ENCODE peak calls at places on chromosomes 3 and 15, in six cellular contexts. S is heart right ventricle, A is fibroblast of lung, U is kidney epithelial cell, I is astrocyte of the spinal cord, O is RWPE1. W is an unnamed sample.
A peak's percentile ranks its signal among the peaks of the same experiment; 100 is the strongest.

GRCh38 chr3:50617096-50617791 is at the start of gene MAPKAPK3:
- DNase-seq in U (no peak), I (no peak), S (peak; percentile 62), A (no peak), O (no peak), W (peak; percentile 36)

GRCh38 chr3:171088984-171089754 is 62.6 kb upstream of the SLC2A2 start:
- DNase-seq in I (peak; percentile 88), U (peak; percentile 68), A (peak; percentile 80), S (no peak), O (peak; percentile 48), W (peak; percentile 63)

GRCh38 chr15:96346409-96346808 is 15.9 kb downstream of the NR2F2 start:
- DNase-seq in I (peak; percentile 34), U (no peak), O (no peak), A (peak; percentile 45), S (no peak), W (no peak)

GRCh38 chr3:68088216-68088615 is 433.8 kb upstream of the SUCLG2 start:
- DNase-seq in S (no peak), A (no peak), I (no peak), O (no peak), U (no peak), W (no peak)

GRCh38 chr3:52773361-52774065 is 2.8 kb upstream of the NEK4 start:
- DNase-seq in I (no peak), O (no peak), U (no peak), A (no peak), S (no peak), W (no peak)

GRCh38 chr15:101022306-101022705 is 103.1 kb downstream of the LRRK1 start:
- DNase-seq in O (no peak), I (no peak), A (no peak), U (no peak), S (no peak), W (no peak)

GRCh38 chr3:40719660-40720287 is 195.0 kb downstream of the ZNF621 start:
- DNase-seq in U (no peak), I (no peak), O (peak; percentile 32), S (no peak), A (no peak), W (peak; percentile 83)

GRCh38 chr3:146274833-146275232 is 23.9 kb upstream of the PLSCR4 start:
- DNase-seq in I (peak; percentile 83), O (no peak), U (no peak), A (peak; percentile 94), S (no peak), W (no peak)

GRCh38 chr15:99123706-99124451 is 19.0 kb downstream of the SYNM start:
- DNase-seq in U (peak; percentile 96), I (peak; percentile 98), S (peak; percentile 82), A (peak; percentile 96), O (peak; percentile 90), W (peak; percentile 95)

GRCh38 chr15:62026707-62027565 is 33.3 kb downstream of the VPS13C start:
- DNase-seq in O (no peak), U (no peak), I (no peak), S (no peak), A (no peak), W (no peak)

GRCh38 chr15:55897560-55898336 is 95.7 kb downstream of the NEDD4 start:
- DNase-seq in O (peak; percentile 89), I (peak; percentile 52), S (peak; percentile 29), A (peak; percentile 65), U (no peak), W (peak; percentile 87)

GRCh38 chr3:191254098-191254873 is 55.2 kb downstream of the OSTN start:
- DNase-seq in A (peak; percentile 22), S (no peak), I (no peak), O (no peak), U (no peak), W (no peak)

GRCh38 chr15:89514596-89515406 is 18.4 kb upstream of the RHCG start:
- DNase-seq in A (no peak), O (peak; percentile 92), U (no peak), I (no peak), S (no peak), W (peak; percentile 98)

GRCh38 chr15:76337739-76338554 is 1.4 kb downstream of the ISL2 start:
- DNase-seq in U (no peak), S (no peak), O (no peak), I (no peak), A (no peak), W (no peak)

GRCh38 chr3:197793246-197793645 is 2.2 kb downstream of the LRCH3 start:
- DNase-seq in U (no peak), O (peak; percentile 78), I (peak; percentile 34), A (peak; percentile 58), S (no peak), W (peak; percentile 81)

GRCh38 chr3:126913524-126913923 is 69.4 kb upstream of the PLXNA1 start:
- DNase-seq in O (no peak), S (no peak), A (no peak), U (no peak), I (no peak), W (no peak)

GRCh38 chr3:66722675-66723074 is 221.9 kb upstream of the LRIG1 start:
- DNase-seq in O (peak; percentile 1), I (peak; percentile 77), A (peak; percentile 91), U (peak; percentile 35), S (peak; percentile 19), W (no peak)

GRCh38 chr15:57922780-57923179 is 142.7 kb downstream of the ALDH1A2 start:
- DNase-seq in O (peak; percentile 58), I (no peak), A (no peak), S (peak; percentile 74), U (peak; percentile 31), W (peak; percentile 89)

GRCh38 chr3:101634591-101635196 is 42.2 kb downstream of the ZBTB11 start:
- DNase-seq in A (no peak), O (no peak), I (no peak), U (no peak), S (no peak), W (no peak)

GRCh38 chr15:77634266-77634962 is 1.7 kb upstream of the LINGO1 start:
- DNase-seq in I (peak; percentile 29), O (no peak), A (peak; percentile 46), S (peak; percentile 53), U (peak; percentile 19), W (peak; percentile 68)

GRCh38 chr3:74129056-74129455 is 485.4 kb downstream of the CNTN3 start:
- DNase-seq in I (no peak), U (no peak), A (no peak), S (no peak), O (no peak), W (no peak)

GRCh38 chr3:12644297-12644937 is 19.5 kb downstream of the RAF1 start:
- DNase-seq in A (peak; percentile 48), I (peak; percentile 60), U (no peak), S (no peak), O (no peak), W (no peak)

GRCh38 chr15:56244811-56245576 is 1.3 kb upstream of the RFX7 start:
- DNase-seq in O (no peak), U (no peak), S (peak; percentile 11), I (no peak), A (no peak), W (no peak)

GRCh38 chr15:82911458-82911857 is 41.1 kb downstream of the HOMER2 start:
- DNase-seq in A (no peak), U (no peak), O (no peak), S (no peak), I (no peak), W (no peak)

GRCh38 chr15:86572368-86572841 is 492.7 kb downstream of the AGBL1 start:
- DNase-seq in S (peak; percentile 13), O (no peak), I (no peak), U (no peak), A (no peak), W (no peak)

GRCh38 chr3:54573922-54574321 is 353.9 kb downstream of the LRTM1 start:
- DNase-seq in A (no peak), I (no peak), U (no peak), O (no peak), S (no peak), W (no peak)

GRCh38 chr15:56194035-56194434 is 49.6 kb downstream of the RFX7 start:
- DNase-seq in O (no peak), U (no peak), I (no peak), S (no peak), A (no peak), W (no peak)

GRCh38 chr3:131669590-131669989 is 166.8 kb upstream of the MRPL3 start:
- DNase-seq in S (no peak), I (no peak), O (no peak), A (no peak), U (no peak), W (no peak)

GRCh38 chr3:55571913-55572312 is 84.8 kb upstream of the WNT5A start:
- DNase-seq in O (no peak), U (no peak), I (no peak), A (no peak), S (peak; percentile 68), W (no peak)

GRCh38 chr3:54073386-54073785 is 49.0 kb upstream of the CACNA2D3 start:
- DNase-seq in A (no peak), U (no peak), S (no peak), O (no peak), I (no peak), W (no peak)

GRCh38 chr3:194640829-194641228 is 7.6 kb upstream of the TMEM44 start:
- DNase-seq in A (peak; percentile 24), S (no peak), O (no peak), U (no peak), I (peak; percentile 46), W (peak; percentile 25)
- TF ChIP-seq CTCF in A (peak; percentile 10), S (no peak), O (no peak), U (peak; percentile 39), I (peak; percentile 47), W (no peak)

GRCh38 chr3:24495334-24495994 is 814 bp upstream of the THRB start:
- DNase-seq in I (no peak), U (no peak), A (no peak), O (peak; percentile 67), S (peak; percentile 48), W (peak; percentile 68)
- TF ChIP-seq CTCF in I (no peak), U (no peak), A (no peak), O (peak; percentile 23), S (no peak), W (no peak)

GRCh38 chr3:113240841-113241240 is 29.5 kb downstream of the BOC start:
- DNase-seq in U (no peak), A (no peak), O (no peak), I (no peak), S (no peak), W (no peak)
- TF ChIP-seq CTCF in U (no peak), A (no peak), O (no peak), I (no peak), S (no peak), W (no peak)

DNA sequence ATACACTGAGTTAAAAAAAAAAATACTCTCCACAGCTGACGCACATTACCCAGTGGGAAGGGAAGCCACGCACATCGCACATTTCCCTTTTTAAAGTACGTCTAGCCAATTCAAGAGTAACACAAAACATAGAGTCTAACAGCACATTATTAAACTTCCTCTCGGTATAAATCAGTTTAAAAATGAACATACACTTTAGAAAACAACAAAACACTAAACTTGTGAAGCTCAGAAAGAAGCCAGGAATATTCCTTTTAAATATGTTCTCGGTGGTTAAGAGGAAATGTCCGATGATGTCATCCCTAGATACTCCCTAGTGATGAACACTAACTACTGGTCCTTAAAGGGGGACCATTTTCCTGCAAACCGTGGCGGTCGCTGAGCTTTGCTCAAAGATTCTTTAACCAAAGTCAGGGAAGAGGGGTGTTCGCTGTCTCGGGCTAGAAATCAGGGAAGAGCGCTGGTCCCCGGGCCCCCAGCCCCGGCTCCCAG is 666 bp downstream of the MYEF2 start:
- DNase-seq in A (peak; percentile 51), S (no peak), O (peak; percentile 13), U (peak; percentile 34), I (peak; percentile 80), W (peak; percentile 12)
- TF ChIP-seq CTCF in A (no peak), S (no peak), O (no peak), U (no peak), I (no peak), W (no peak)

GRCh38 chr3:23944861-23945652 is at the start of gene NR1D2:
- DNase-seq in I (peak; percentile 78), S (peak; percentile 89), O (peak; percentile 71), A (peak; percentile 73), U (no peak), W (peak; percentile 76)
- TF ChIP-seq CTCF in I (no peak), S (no peak), O (no peak), A (no peak), U (no peak), W (no peak)

W was measured in MCF 10A.